ENCODE peak calls at places on chromosomes 7 and 10, in five cellular contexts. V is H1, R is HepG2, K is HEK293T, W is GM12878. U is an unnamed sample.

GRCh38 chr7:8221124-8221523 is 40.8 kb downstream of the ICA1 start:
- DNase-seq in V (no peak), R (no peak), K (no peak), W (no peak), U (no peak)

GRCh38 chr7:148524479-148525173 is 65.9 kb upstream of the C7orf33 start:
- DNase-seq in V (no peak), R (no peak), K (no peak), W (no peak), U (no peak)

GRCh38 chr7:39465055-39465929 is 100.9 kb upstream of the YAE1 start:
- DNase-seq in V (peak), R (peak), K (peak), W (peak), U (peak)

GRCh38 chr7:92813390-92814024 is 22.9 kb downstream of the CDK6 start:
- DNase-seq in V (no peak), R (no peak), K (no peak), W (peak), U (no peak)

GRCh38 chr10:112766636-112767035 is 183.4 kb upstream of the TCF7L2 start:
- DNase-seq in V (no peak), R (no peak), K (no peak), W (no peak), U (no peak)

GRCh38 chr7:816751-817671 is 15.3 kb upstream of the SUN1 start:
- DNase-seq in V (peak), R (no peak), K (peak), W (no peak), U (no peak)

GRCh38 chr7:42029405-42029804 is 207.6 kb downstream of the GLI3 start:
- DNase-seq in V (no peak), R (no peak), K (no peak), W (no peak), U (peak)

GRCh38 chr10:121910673-121911420 is 17.0 kb downstream of the ATE1 start:
- DNase-seq in V (no peak), R (no peak), K (no peak), W (no peak), U (no peak)

GRCh38 chr10:113704637-113705343 is 25.1 kb downstream of the CASP7 start:
- DNase-seq in V (no peak), R (peak), K (peak), W (no peak), U (no peak)

GRCh38 chr10:70960783-70961570 is 72.6 kb upstream of the PCBD1 start:
- DNase-seq in V (no peak), R (no peak), K (no peak), W (no peak), U (no peak)

GRCh38 chr7:102412548-102412947 is 16.4 kb downstream of the PRKRIP1 start:
- DNase-seq in V (peak), R (no peak), K (peak), W (no peak), U (no peak)

GRCh38 chr10:71818674-71819260 is 32.3 kb downstream of the PSAP start:
- DNase-seq in V (no peak), R (no peak), K (no peak), W (no peak), U (no peak)

GRCh38 chr7:148434181-148434769 is 156.3 kb upstream of the C7orf33 start:
- DNase-seq in V (no peak), R (no peak), K (no peak), W (no peak), U (no peak)

GRCh38 chr7:641269-641671 is 85.2 kb upstream of the DNAAF5 start:
- DNase-seq in V (no peak), R (no peak), K (no peak), W (no peak), U (no peak)

GRCh38 chr10:69828115-69828870 is 26.6 kb downstream of the COL13A1 start:
- DNase-seq in V (no peak), R (no peak), K (no peak), W (no peak), U (no peak)

GRCh38 chr10:105725007-105725406 is 1083.9 kb downstream of the SORCS3 start:
- DNase-seq in V (no peak), R (no peak), K (no peak), W (no peak), U (no peak)

GRCh38 chr7:5266148-5267028 is 16.4 kb upstream of the SLC29A4 start:
- DNase-seq in V (no peak), R (no peak), K (no peak), W (no peak), U (peak)

GRCh38 chr7:131861620-131862346 is 305.4 kb upstream of the PODXL start:
- DNase-seq in V (no peak), R (no peak), K (no peak), W (no peak), U (no peak)

GRCh38 chr10:46232084-46232483 is 54.7 kb upstream of the ANTXRL start:
- DNase-seq in V (peak), R (no peak), K (no peak), W (no peak), U (no peak)

GRCh38 chr7:70678621-70679251 is 453.2 kb upstream of the GALNT17 start:
- DNase-seq in V (no peak), R (no peak), K (no peak), W (no peak), U (no peak)

GRCh38 chr10:97861924-97862323 is 12.3 kb downstream of the GOLGA7B start:
- DNase-seq in V (no peak), R (peak), K (peak), W (no peak), U (no peak)

GRCh38 chr10:97865488-97865887 is 15.8 kb downstream of the GOLGA7B start:
- DNase-seq in V (no peak), R (no peak), K (no peak), W (no peak), U (no peak)

GRCh38 chr10:97858001-97858439 is 8.4 kb downstream of the GOLGA7B start:
- DNase-seq in V (no peak), R (no peak), K (no peak), W (no peak), U (no peak)

GRCh38 chr10:97863808-97864207 is 14.2 kb downstream of the GOLGA7B start:
- DNase-seq in V (no peak), R (no peak), K (no peak), W (no peak), U (no peak)

GRCh38 chr10:97861351-97861750 is 11.7 kb downstream of the GOLGA7B start:
- DNase-seq in V (no peak), R (no peak), K (no peak), W (no peak), U (no peak)
- TF ChIP-seq SUZ12 in V (no peak), R (no peak), K (no peak), W (no peak), U (no peak)

GRCh38 chr10:30441974-30442606 is 8.1 kb downstream of the MAP3K8 start:
- DNase-seq in V (no peak), R (no peak), K (no peak), W (no peak), U (no peak)

GRCh38 chr10:30443049-30443448 is 9.1 kb downstream of the MAP3K8 start:
- DNase-seq in V (no peak), R (no peak), K (no peak), W (no peak), U (no peak)

GRCh38 chr10:30447125-30447799 is 13.3 kb downstream of the MAP3K8 start:
- DNase-seq in V (no peak), R (no peak), K (no peak), W (no peak), U (no peak)

GRCh38 chr10:30439931-30440330 is 5.9 kb downstream of the MAP3K8 start:
- DNase-seq in V (no peak), R (no peak), K (no peak), W (no peak), U (no peak)

GRCh38 chr10:30445716-30446115 is 11.7 kb downstream of the MAP3K8 start:
- DNase-seq in V (no peak), R (no peak), K (no peak), W (no peak), U (no peak)
- TF ChIP-seq SUZ12 in V (no peak), R (no peak), K (no peak), W (no peak), U (no peak)

GRCh38 chr7:111678281-111678680 is 116.0 kb upstream of the IMMP2L start:
- DNase-seq in V (no peak), R (no peak), K (no peak), W (no peak), U (no peak)
- TF ChIP-seq SUZ12 in V (no peak), R (no peak), K (no peak), W (no peak), U (no peak)

GRCh38 chr7:51666751-51667150 is 350.1 kb upstream of the COBL start:
- DNase-seq in V (no peak), R (no peak), K (no peak), W (no peak), U (no peak)
- TF ChIP-seq SUZ12 in V (no peak), R (no peak), K (no peak), W (no peak), U (no peak)

DNA sequence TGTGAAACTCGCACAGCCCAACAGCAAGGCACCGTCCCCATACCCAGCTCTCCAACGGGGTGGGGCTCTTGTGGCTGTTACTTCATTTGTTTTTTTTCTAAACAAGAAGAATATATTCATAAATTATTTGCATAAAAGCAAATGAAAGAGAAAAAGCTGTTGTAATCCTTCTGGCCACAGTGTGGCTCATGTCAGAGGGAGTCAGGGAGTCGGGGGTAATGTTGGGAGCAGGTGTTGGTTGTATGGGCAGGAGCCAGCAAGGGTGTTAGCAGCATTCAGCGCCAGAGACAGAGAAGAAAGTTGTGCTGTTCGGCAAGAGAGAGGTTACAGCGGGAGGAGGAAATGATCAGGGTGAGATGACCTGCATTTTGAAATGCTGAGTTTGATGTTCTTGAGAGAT is 13.3 kb downstream of the PFKP start:
- DNase-seq in V (no peak), R (no peak), K (no peak), W (no peak), U (no peak)
- TF ChIP-seq SUZ12 in V (no peak), R (no peak), K (no peak), W (no peak), U (no peak)

DNA sequence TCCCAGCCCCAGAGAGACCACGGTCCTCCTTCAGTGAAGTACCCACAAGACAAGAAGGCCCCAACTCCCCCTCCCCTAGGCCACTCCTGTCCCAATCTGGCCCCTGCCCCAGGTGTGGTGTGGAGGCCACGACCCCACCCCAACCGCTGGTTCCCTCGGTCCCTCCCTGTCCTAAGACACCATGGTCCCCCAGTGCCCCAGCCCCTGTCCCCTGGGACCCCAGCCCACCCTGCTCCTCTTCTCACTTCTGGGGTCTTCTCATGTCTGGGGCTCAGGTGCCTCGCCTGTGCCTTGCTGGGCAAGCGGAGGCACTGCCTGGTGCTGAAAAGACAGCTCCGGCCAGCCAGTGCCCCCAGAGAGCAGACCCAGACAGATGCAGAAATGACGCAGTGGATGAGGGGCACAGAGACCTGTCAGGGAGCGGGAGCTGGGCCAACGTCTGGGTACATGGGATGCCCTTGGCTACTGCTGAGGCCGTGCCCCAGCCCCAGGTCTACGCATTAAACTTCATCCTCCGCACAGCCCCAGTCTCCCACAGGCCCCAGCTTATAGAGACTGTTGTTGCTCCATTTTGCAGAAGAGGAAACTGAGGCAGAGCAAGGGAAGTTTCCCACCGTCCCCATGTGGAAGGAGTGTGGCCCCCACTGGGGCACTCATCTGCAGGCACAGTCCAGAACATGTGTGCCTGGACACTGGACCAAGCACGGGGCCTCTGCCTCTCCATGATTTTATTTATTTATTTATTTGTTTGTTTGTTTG is 14.8 kb downstream of the GRIFIN start:
- DNase-seq in V (no peak), R (no peak), K (no peak), W (no peak), U (no peak)
- TF ChIP-seq SUZ12 in V (no peak), R (no peak), K (no peak), W (no peak), U (no peak)

GRCh38 chr10:87844837-87845623 is 18.3 kb downstream of the KLLN start:
- DNase-seq in V (no peak), R (peak), K (no peak), W (no peak), U (no peak)
- TF ChIP-seq SUZ12 in V (no peak), R (no peak), K (no peak), W (no peak), U (no peak)

DNA sequence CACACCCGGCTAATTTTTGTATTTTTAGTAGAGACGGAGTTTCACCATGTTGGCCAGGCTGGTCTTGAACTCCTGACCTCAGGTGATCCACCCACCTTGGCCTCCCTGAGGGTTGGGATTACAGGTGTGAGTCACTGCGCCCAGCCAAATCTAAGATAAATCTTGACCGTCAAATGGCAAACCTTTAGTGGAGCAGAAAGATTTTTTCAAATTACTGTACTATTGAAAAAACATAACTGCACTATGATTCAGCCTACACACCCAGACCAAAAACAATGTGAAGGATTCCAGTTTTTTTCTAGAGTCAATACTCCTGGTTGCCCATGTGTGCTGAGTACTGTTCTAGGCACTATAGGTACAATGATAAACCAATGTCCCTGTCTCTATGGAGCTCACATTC is 33.9 kb upstream of the SVIL start:
- DNase-seq in V (no peak), R (no peak), K (no peak), W (no peak), U (no peak)
- TF ChIP-seq SUZ12 in V (no peak), R (no peak), K (no peak), W (no peak), U (no peak)

GRCh38 chr10:78585952-78586351 is 482.8 kb upstream of the ZMIZ1 start:
- DNase-seq in V (no peak), R (no peak), K (no peak), W (no peak), U (no peak)
- TF ChIP-seq SUZ12 in V (no peak), R (no peak), K (no peak), W (no peak), U (no peak)

DNA sequence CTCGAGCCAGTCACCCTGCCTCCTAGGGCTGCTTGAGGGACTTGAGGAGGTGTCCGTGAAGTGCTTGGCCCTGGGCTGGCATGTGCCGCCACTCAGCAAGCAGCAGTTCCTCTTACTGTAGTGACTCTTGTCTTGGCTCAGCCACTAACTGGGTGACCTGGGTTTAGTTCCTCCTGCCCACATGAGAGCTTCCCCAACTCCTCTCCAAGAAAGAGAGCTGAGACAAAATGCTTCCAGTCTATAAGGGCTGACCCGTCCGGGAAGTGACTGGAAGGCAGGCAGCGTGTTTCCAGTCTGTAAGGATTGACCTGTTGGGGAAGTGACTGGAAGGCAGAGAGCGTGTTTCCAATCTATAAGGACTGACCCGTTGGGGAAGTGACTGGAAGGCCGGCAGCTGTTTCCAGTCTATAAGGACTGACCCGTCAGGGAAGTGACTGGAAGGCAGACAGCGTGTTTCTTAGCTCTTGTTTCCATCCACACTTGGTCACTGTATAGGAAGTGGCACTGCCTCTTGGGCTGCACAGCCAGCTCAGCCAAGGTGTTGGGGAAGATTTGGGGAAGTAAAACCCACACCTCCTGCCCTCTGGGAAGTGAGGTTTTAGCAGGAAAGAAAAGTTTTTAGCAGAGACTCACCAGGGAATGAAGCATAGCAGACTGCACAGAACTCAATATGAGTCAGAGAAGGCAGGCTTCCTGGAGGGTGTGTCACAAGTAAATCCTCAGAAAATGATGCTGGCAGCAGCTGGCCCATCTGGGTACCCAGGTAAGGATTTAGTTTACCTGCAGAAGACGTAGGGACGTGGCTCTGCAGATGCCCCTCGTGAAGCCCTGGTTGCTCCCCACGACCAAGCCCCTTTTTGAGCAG is 53.2 kb upstream of the PPIF start:
- DNase-seq in V (no peak), R (no peak), K (no peak), W (no peak), U (no peak)
- TF ChIP-seq SUZ12 in V (no peak), R (no peak), K (no peak), W (no peak), U (no peak)